ENCODE peak calls at places on chromosomes 2 and 18, in four cellular contexts. One of them, this sample, is unnamed.

GRCh38 chr2:38107738-38108410 is 31.9 kb upstream of the CYP1B1 start:
- DNase-seq in NCI-H1930: no peak
- DNase-seq in activated naive CD4-positive, alpha-beta T cell treated with Interleukin-2 at 50 U/mL for 16 hours: no peak
- DNase-seq in A549: no peak
- DNase-seq in this sample: no peak

GRCh38 chr2:37633838-37634237 is 37.6 kb downstream of the CDC42EP3 start:
- DNase-seq in NCI-H1930: no peak
- DNase-seq in activated naive CD4-positive, alpha-beta T cell treated with Interleukin-2 at 50 U/mL for 16 hours: no peak
- DNase-seq in A549: no peak
- DNase-seq in this sample: no peak

GRCh38 chr2:119958642-119959268 is 54.1 kb upstream of the EPB41L5 start:
- DNase-seq in NCI-H1930: no peak
- DNase-seq in activated naive CD4-positive, alpha-beta T cell treated with Interleukin-2 at 50 U/mL for 16 hours: no peak
- DNase-seq in A549: no peak
- DNase-seq in this sample: no peak

GRCh38 chr18:32271649-32272324 is 81.9 kb downstream of the MEP1B start:
- DNase-seq in NCI-H1930: no peak
- DNase-seq in activated naive CD4-positive, alpha-beta T cell treated with Interleukin-2 at 50 U/mL for 16 hours: no peak
- DNase-seq in A549: peak; percentile 37
- DNase-seq in this sample: no peak

GRCh38 chr18:79507076-79507545 is 111.4 kb downstream of the NFATC1 start:
- DNase-seq in NCI-H1930: no peak
- DNase-seq in activated naive CD4-positive, alpha-beta T cell treated with Interleukin-2 at 50 U/mL for 16 hours: no peak
- DNase-seq in A549: no peak
- DNase-seq in this sample: no peak

GRCh38 chr2:144890828-144891227 is 370.9 kb upstream of the ZEB2 start:
- DNase-seq in NCI-H1930: no peak
- DNase-seq in activated naive CD4-positive, alpha-beta T cell treated with Interleukin-2 at 50 U/mL for 16 hours: no peak
- DNase-seq in A549: peak; percentile 69
- DNase-seq in this sample: no peak

GRCh38 chr18:49845629-49846252 is 32.4 kb upstream of the ACAA2 start:
- DNase-seq in NCI-H1930: no peak
- DNase-seq in activated naive CD4-positive, alpha-beta T cell treated with Interleukin-2 at 50 U/mL for 16 hours: no peak
- DNase-seq in A549: no peak
- DNase-seq in this sample: no peak

GRCh38 chr2:178859760-178860159 is 52.5 kb upstream of the TTN start:
- DNase-seq in NCI-H1930: no peak
- DNase-seq in activated naive CD4-positive, alpha-beta T cell treated with Interleukin-2 at 50 U/mL for 16 hours: no peak
- DNase-seq in A549: no peak
- DNase-seq in this sample: no peak

GRCh38 chr2:158766524-158766923 is 28.6 kb upstream of the DAPL1 start:
- DNase-seq in NCI-H1930: no peak
- DNase-seq in activated naive CD4-positive, alpha-beta T cell treated with Interleukin-2 at 50 U/mL for 16 hours: no peak
- DNase-seq in A549: no peak
- DNase-seq in this sample: no peak

GRCh38 chr2:84849271-84849952 is 31.5 kb downstream of the TRABD2A start:
- DNase-seq in NCI-H1930: no peak
- DNase-seq in activated naive CD4-positive, alpha-beta T cell treated with Interleukin-2 at 50 U/mL for 16 hours: peak; percentile 55
- DNase-seq in A549: no peak
- DNase-seq in this sample: peak; percentile 68

GRCh38 chr2:42754021-42754775 is 9.7 kb downstream of the OXER1 start:
- DNase-seq in NCI-H1930: no peak
- DNase-seq in activated naive CD4-positive, alpha-beta T cell treated with Interleukin-2 at 50 U/mL for 16 hours: no peak
- DNase-seq in A549: no peak
- DNase-seq in this sample: no peak

GRCh38 chr2:156156580-156156979 is 175.9 kb downstream of the NR4A2 start:
- DNase-seq in NCI-H1930: no peak
- DNase-seq in activated naive CD4-positive, alpha-beta T cell treated with Interleukin-2 at 50 U/mL for 16 hours: no peak
- DNase-seq in A549: no peak
- DNase-seq in this sample: no peak

GRCh38 chr2:71935291-71935848 is 212.3 kb downstream of the CYP26B1 start:
- DNase-seq in NCI-H1930: no peak
- DNase-seq in activated naive CD4-positive, alpha-beta T cell treated with Interleukin-2 at 50 U/mL for 16 hours: no peak
- DNase-seq in A549: no peak
- DNase-seq in this sample: peak; percentile 11

GRCh38 chr2:71697106-71698010 is 244.0 kb downstream of the DYSF start:
- DNase-seq in NCI-H1930: no peak
- DNase-seq in activated naive CD4-positive, alpha-beta T cell treated with Interleukin-2 at 50 U/mL for 16 hours: no peak
- DNase-seq in A549: no peak
- DNase-seq in this sample: no peak

GRCh38 chr18:33906046-33906445 is 318.7 kb downstream of the NOL4 start:
- DNase-seq in NCI-H1930: no peak
- DNase-seq in activated naive CD4-positive, alpha-beta T cell treated with Interleukin-2 at 50 U/mL for 16 hours: no peak
- DNase-seq in A549: no peak
- DNase-seq in this sample: no peak

GRCh38 chr18:13264091-13264777 is 45.7 kb downstream of the LDLRAD4 start:
- DNase-seq in NCI-H1930: no peak
- DNase-seq in activated naive CD4-positive, alpha-beta T cell treated with Interleukin-2 at 50 U/mL for 16 hours: no peak
- DNase-seq in A549: no peak
- DNase-seq in this sample: peak; percentile 14

GRCh38 chr18:22340340-22340739 is 77.4 kb downstream of the CTAGE1 start:
- DNase-seq in NCI-H1930: no peak
- DNase-seq in activated naive CD4-positive, alpha-beta T cell treated with Interleukin-2 at 50 U/mL for 16 hours: no peak
- DNase-seq in A549: no peak
- DNase-seq in this sample: no peak

GRCh38 chr2:176200971-176201370 is 12.5 kb downstream of the HOXD1 start:
- DNase-seq in NCI-H1930: no peak
- DNase-seq in activated naive CD4-positive, alpha-beta T cell treated with Interleukin-2 at 50 U/mL for 16 hours: no peak
- DNase-seq in A549: no peak
- DNase-seq in this sample: no peak

GRCh38 chr2:43005211-43005974 is 213.0 kb upstream of the HAAO start:
- DNase-seq in NCI-H1930: no peak
- DNase-seq in activated naive CD4-positive, alpha-beta T cell treated with Interleukin-2 at 50 U/mL for 16 hours: no peak
- DNase-seq in A549: no peak
- DNase-seq in this sample: no peak

This sample was measured in activated CD4-positive, alpha-beta memory T cell treated with anti-CD3 and anti-CD28 coated beads, Interleukin-2, amount 10 ng/mL, durations not matched to agents 7 days and 5 days.